ENCODE peak calls at places on chromosomes 11 and 22, in eight cellular contexts. One of them, this sample, is unnamed.
A peak's percentile ranks its signal among the peaks of the same experiment; 100 is the strongest.

GRCh38 chr22:48234011-48234410 is 1471.6 kb downstream of the TBC1D22A start:
- DNase-seq in NCI-H748 treated with DMSO at 0.1 percent for 48 hours: no peak
- DNase-seq in AG08395: no peak
- DNase-seq in EL: no peak
- DNase-seq in mesothelial cell of epicardium: no peak
- DNase-seq in GOT3: no peak
- DNase-seq in HT-29: no peak
- DNase-seq in cardiac fibroblast: no peak
- DNase-seq in this sample: no peak

GRCh38 chr11:107566569-107566968 is 1.0 kb upstream of the ALKBH8 start:
- DNase-seq in NCI-H748 treated with DMSO at 0.1 percent for 48 hours: no peak
- DNase-seq in AG08395: no peak
- DNase-seq in EL: no peak
- DNase-seq in mesothelial cell of epicardium: no peak
- DNase-seq in GOT3: no peak
- DNase-seq in HT-29: no peak
- DNase-seq in cardiac fibroblast: no peak
- DNase-seq in this sample: no peak

GRCh38 chr11:112608466-112608865 is 347.8 kb upstream of the PLET1 start:
- DNase-seq in NCI-H748 treated with DMSO at 0.1 percent for 48 hours: no peak
- DNase-seq in AG08395: no peak
- DNase-seq in EL: no peak
- DNase-seq in mesothelial cell of epicardium: no peak
- DNase-seq in GOT3: no peak
- DNase-seq in HT-29: no peak
- DNase-seq in cardiac fibroblast: no peak
- DNase-seq in this sample: no peak

GRCh38 chr11:59142530-59143507 is at the start of gene FAM111A:
- DNase-seq in NCI-H748 treated with DMSO at 0.1 percent for 48 hours: peak; percentile 79
- DNase-seq in AG08395: peak; percentile 90
- DNase-seq in EL: peak; percentile 96
- DNase-seq in mesothelial cell of epicardium: peak; percentile 73
- DNase-seq in GOT3: peak; percentile 66
- DNase-seq in HT-29: peak; percentile 97
- DNase-seq in cardiac fibroblast: peak; percentile 89
- DNase-seq in this sample: peak; percentile 88

GRCh38 chr11:71496421-71496820 is 30.6 kb upstream of the KRTAP5-7 start:
- DNase-seq in NCI-H748 treated with DMSO at 0.1 percent for 48 hours: no peak
- DNase-seq in AG08395: no peak
- DNase-seq in EL: no peak
- DNase-seq in mesothelial cell of epicardium: no peak
- DNase-seq in GOT3: no peak
- DNase-seq in HT-29: no peak
- DNase-seq in cardiac fibroblast: no peak
- DNase-seq in this sample: no peak

GRCh38 chr22:35777335-35777975 is 59.8 kb downstream of the APOL5 start:
- DNase-seq in NCI-H748 treated with DMSO at 0.1 percent for 48 hours: no peak
- DNase-seq in AG08395: peak; percentile 38
- DNase-seq in EL: peak; percentile 79
- DNase-seq in mesothelial cell of epicardium: no peak
- DNase-seq in GOT3: no peak
- DNase-seq in HT-29: no peak
- DNase-seq in cardiac fibroblast: peak; percentile 67
- DNase-seq in this sample: peak; percentile 81

GRCh38 chr11:124415356-124415923 is 9.2 kb downstream of the OR8B4 start:
- DNase-seq in NCI-H748 treated with DMSO at 0.1 percent for 48 hours: peak; percentile 30
- DNase-seq in AG08395: no peak
- DNase-seq in EL: peak; percentile 31
- DNase-seq in mesothelial cell of epicardium: no peak
- DNase-seq in GOT3: no peak
- DNase-seq in HT-29: peak; percentile 42
- DNase-seq in cardiac fibroblast: peak; percentile 74
- DNase-seq in this sample: peak; percentile 64

GRCh38 chr22:42151924-42152635 is 21.5 kb upstream of the CYP2D6 start:
- DNase-seq in NCI-H748 treated with DMSO at 0.1 percent for 48 hours: no peak
- DNase-seq in AG08395: no peak
- DNase-seq in EL: no peak
- DNase-seq in mesothelial cell of epicardium: no peak
- DNase-seq in GOT3: no peak
- DNase-seq in HT-29: no peak
- DNase-seq in cardiac fibroblast: no peak
- DNase-seq in this sample: no peak

GRCh38 chr11:64333556-64333955 is 6.4 kb upstream of the CCDC88B start:
- DNase-seq in NCI-H748 treated with DMSO at 0.1 percent for 48 hours: no peak
- DNase-seq in AG08395: no peak
- DNase-seq in EL: no peak
- DNase-seq in mesothelial cell of epicardium: no peak
- DNase-seq in GOT3: no peak
- DNase-seq in HT-29: no peak
- DNase-seq in cardiac fibroblast: no peak
- DNase-seq in this sample: no peak

GRCh38 chr11:83409891-83410290 is 123.7 kb upstream of the CCDC90B start:
- DNase-seq in NCI-H748 treated with DMSO at 0.1 percent for 48 hours: no peak
- DNase-seq in AG08395: no peak
- DNase-seq in EL: no peak
- DNase-seq in mesothelial cell of epicardium: no peak
- DNase-seq in GOT3: no peak
- DNase-seq in HT-29: no peak
- DNase-seq in cardiac fibroblast: no peak
- DNase-seq in this sample: no peak

GRCh38 chr22:37063436-37064420 is 12.2 kb downstream of the KCTD17 start:
- DNase-seq in NCI-H748 treated with DMSO at 0.1 percent for 48 hours: no peak
- DNase-seq in AG08395: no peak
- DNase-seq in EL: no peak
- DNase-seq in mesothelial cell of epicardium: no peak
- DNase-seq in GOT3: no peak
- DNase-seq in HT-29: peak; percentile 39
- DNase-seq in cardiac fibroblast: no peak
- DNase-seq in this sample: no peak

GRCh38 chr22:42069801-42070516 is 653 bp downstream of the NAGA start:
- DNase-seq in NCI-H748 treated with DMSO at 0.1 percent for 48 hours: no peak
- DNase-seq in AG08395: no peak
- DNase-seq in EL: peak; percentile 31
- DNase-seq in mesothelial cell of epicardium: no peak
- DNase-seq in GOT3: no peak
- DNase-seq in HT-29: no peak
- DNase-seq in cardiac fibroblast: no peak
- DNase-seq in this sample: peak; percentile 7

GRCh38 chr22:17366830-17367229 is 2.4 kb upstream of the CECR2 start:
- DNase-seq in NCI-H748 treated with DMSO at 0.1 percent for 48 hours: peak; percentile 2
- DNase-seq in AG08395: no peak
- DNase-seq in EL: peak; percentile 12
- DNase-seq in mesothelial cell of epicardium: peak; percentile 37
- DNase-seq in GOT3: no peak
- DNase-seq in HT-29: peak; percentile 3
- DNase-seq in cardiac fibroblast: peak; percentile 53
- DNase-seq in this sample: no peak

GRCh38 chr11:36306888-36307287 is 10.8 kb downstream of the PRR5L start:
- DNase-seq in NCI-H748 treated with DMSO at 0.1 percent for 48 hours: no peak
- DNase-seq in AG08395: peak; percentile 11
- DNase-seq in EL: no peak
- DNase-seq in mesothelial cell of epicardium: no peak
- DNase-seq in GOT3: no peak
- DNase-seq in HT-29: no peak
- DNase-seq in cardiac fibroblast: peak; percentile 75
- DNase-seq in this sample: peak; percentile 75

GRCh38 chr11:110478410-110478809 is 48.7 kb downstream of the FDX1 start:
- DNase-seq in NCI-H748 treated with DMSO at 0.1 percent for 48 hours: no peak
- DNase-seq in AG08395: no peak
- DNase-seq in EL: no peak
- DNase-seq in mesothelial cell of epicardium: no peak
- DNase-seq in GOT3: no peak
- DNase-seq in HT-29: no peak
- DNase-seq in cardiac fibroblast: no peak
- DNase-seq in this sample: no peak

GRCh38 chr22:28857288-28857687 is 26.1 kb upstream of the ZNRF3 start:
- DNase-seq in NCI-H748 treated with DMSO at 0.1 percent for 48 hours: no peak
- DNase-seq in AG08395: no peak
- DNase-seq in EL: no peak
- DNase-seq in mesothelial cell of epicardium: no peak
- DNase-seq in GOT3: no peak
- DNase-seq in HT-29: no peak
- DNase-seq in cardiac fibroblast: no peak
- DNase-seq in this sample: no peak

GRCh38 chr11:77182542-77183420 is 54.7 kb downstream of the MYO7A start:
- DNase-seq in NCI-H748 treated with DMSO at 0.1 percent for 48 hours: no peak
- DNase-seq in AG08395: no peak
- DNase-seq in EL: no peak
- DNase-seq in mesothelial cell of epicardium: no peak
- DNase-seq in GOT3: no peak
- DNase-seq in HT-29: no peak
- DNase-seq in cardiac fibroblast: no peak
- DNase-seq in this sample: no peak

GRCh38 chr22:29314537-29315285 is 786 bp downstream of the RASL10A start:
- DNase-seq in NCI-H748 treated with DMSO at 0.1 percent for 48 hours: no peak
- DNase-seq in AG08395: no peak
- DNase-seq in EL: no peak
- DNase-seq in mesothelial cell of epicardium: no peak
- DNase-seq in GOT3: no peak
- DNase-seq in HT-29: peak; percentile 25
- DNase-seq in cardiac fibroblast: no peak
- DNase-seq in this sample: no peak

GRCh38 chr11:61919113-61919840 is 1.9 kb upstream of the RAB3IL1 start:
- DNase-seq in NCI-H748 treated with DMSO at 0.1 percent for 48 hours: no peak
- DNase-seq in AG08395: no peak
- DNase-seq in EL: no peak
- DNase-seq in mesothelial cell of epicardium: no peak
- DNase-seq in GOT3: no peak
- DNase-seq in HT-29: no peak
- DNase-seq in cardiac fibroblast: no peak
- DNase-seq in this sample: no peak

GRCh38 chr11:14981507-14981906 is 9.4 kb upstream of the CALCA start:
- DNase-seq in NCI-H748 treated with DMSO at 0.1 percent for 48 hours: no peak
- DNase-seq in AG08395: no peak
- DNase-seq in EL: no peak
- DNase-seq in mesothelial cell of epicardium: no peak
- DNase-seq in GOT3: no peak
- DNase-seq in HT-29: no peak
- DNase-seq in cardiac fibroblast: no peak
- DNase-seq in this sample: no peak

GRCh38 chr22:46580940-46581579 is 39.1 kb upstream of the GRAMD4 start:
- DNase-seq in NCI-H748 treated with DMSO at 0.1 percent for 48 hours: peak; percentile 4
- DNase-seq in AG08395: no peak
- DNase-seq in EL: no peak
- DNase-seq in mesothelial cell of epicardium: no peak
- DNase-seq in GOT3: no peak
- DNase-seq in HT-29: no peak
- DNase-seq in cardiac fibroblast: no peak
- DNase-seq in this sample: no peak

GRCh38 chr11:942853-943252 is 17.2 kb downstream of the AP2A2 start:
- DNase-seq in NCI-H748 treated with DMSO at 0.1 percent for 48 hours: no peak
- DNase-seq in AG08395: peak; percentile 40
- DNase-seq in EL: peak; percentile 34
- DNase-seq in mesothelial cell of epicardium: no peak
- DNase-seq in GOT3: no peak
- DNase-seq in HT-29: no peak
- DNase-seq in cardiac fibroblast: peak; percentile 72
- DNase-seq in this sample: peak; percentile 74